ENCODE peak calls at places on chromosomes 13 and 19, in six cellular contexts. B is activated T-cell treated with anti-CD3 and anti-CD28 coated beads, Interleukin-2, amount 50 U/mL, for 72 hours; K is CD4-positive, alpha-beta T cell; T is astrocyte of the spinal cord; A is WTC11; O is mesenteric fat pad. S is an unnamed sample.

GRCh38 chr13:102812616-102813287 is 13.8 kb downstream of the BIVM start:
- DNase-seq in B (no peak), K (no peak), T (peak), A (no peak), O (no peak), S (no peak)

GRCh38 chr13:30142502-30143211 is 164.7 kb downstream of the KATNAL1 start:
- DNase-seq in B (peak), K (no peak), T (peak), A (no peak), O (no peak), S (no peak)

GRCh38 chr19:53463263-53463662 is 4.3 kb upstream of the ZNF813 start:
- DNase-seq in B (no peak), K (no peak), T (peak), A (peak), O (no peak), S (no peak)

GRCh38 chr19:14479985-14480694 is 5.0 kb upstream of the PTGER1 start:
- DNase-seq in B (peak), K (peak), T (no peak), A (peak), O (peak), S (no peak)

GRCh38 chr19:46924874-46925547 is 64.2 kb downstream of the ARHGAP35 start:
- DNase-seq in B (peak), K (no peak), T (no peak), A (no peak), O (no peak), S (no peak)

GRCh38 chr19:46678110-46678732 is 17.2 kb upstream of the DACT3 start:
- DNase-seq in B (peak), K (peak), T (no peak), A (peak), O (no peak), S (no peak)

GRCh38 chr13:114035583-114036501 is 62.0 kb upstream of the C13orf46 start:
- DNase-seq in B (no peak), K (no peak), T (peak), A (no peak), O (no peak), S (no peak)

GRCh38 chr13:48741377-48741776 is 87.6 kb downstream of the CYSLTR2 start:
- DNase-seq in B (no peak), K (no peak), T (peak), A (no peak), O (no peak), S (no peak)

GRCh38 chr19:41870401-41870873 is 6.6 kb upstream of the CD79A start:
- DNase-seq in B (peak), K (no peak), T (peak), A (no peak), O (no peak), S (no peak)

GRCh38 chr19:18298601-18299000 is 17.2 kb upstream of the JUND start:
- DNase-seq in B (peak), K (no peak), T (no peak), A (no peak), O (no peak), S (no peak)

GRCh38 chr19:30739394-30739793 is 367.2 kb downstream of the ZNF536 start:
- DNase-seq in B (no peak), K (no peak), T (no peak), A (no peak), O (no peak), S (no peak)

GRCh38 chr13:66071018-66071417 is 1159.1 kb downstream of the PCDH9 start:
- DNase-seq in B (no peak), K (no peak), T (no peak), A (no peak), O (no peak), S (no peak)

GRCh38 chr13:35157143-35157755 is 215.2 kb downstream of the NBEA start:
- DNase-seq in B (peak), K (no peak), T (peak), A (peak), O (no peak), S (peak)

GRCh38 chr19:29625316-29625715 is 19.2 kb downstream of the POP4 start:
- DNase-seq in B (no peak), K (no peak), T (no peak), A (no peak), O (no peak), S (no peak)

GRCh38 chr13:95352486-95352885 is 51.2 kb upstream of the ABCC4 start:
- DNase-seq in B (no peak), K (no peak), T (no peak), A (no peak), O (no peak), S (no peak)

GRCh38 chr19:33133438-33134031 is 1.6 kb downstream of the WDR88 start:
- DNase-seq in B (no peak), K (no peak), T (peak), A (peak), O (no peak), S (no peak)

GRCh38 chr13:34578471-34578870 is 363.6 kb upstream of the NBEA start:
- DNase-seq in B (no peak), K (no peak), T (no peak), A (no peak), O (no peak), S (no peak)

GRCh38 chr13:81446441-81446840 is 1105.5 kb upstream of the SPRY2 start:
- DNase-seq in B (no peak), K (no peak), T (no peak), A (no peak), O (no peak), S (no peak)

GRCh38 chr19:42376177-42376555 is 13.9 kb downstream of the CNFN start:
- DNase-seq in B (no peak), K (no peak), T (no peak), A (no peak), O (no peak), S (no peak)

GRCh38 chr19:54653181-54653809 is 9.5 kb upstream of the LILRB4 start:
- DNase-seq in B (no peak), K (no peak), T (peak), A (no peak), O (no peak), S (no peak)

GRCh38 chr13:54004026-54004699 is 975.5 kb downstream of the OLFM4 start:
- DNase-seq in B (no peak), K (no peak), T (no peak), A (no peak), O (no peak), S (no peak)

GRCh38 chr19:49393871-49394270 is 5.8 kb downstream of the KASH5 start:
- DNase-seq in B (no peak), K (no peak), T (no peak), A (no peak), O (no peak), S (no peak)

GRCh38 chr13:38417727-38418126 is 68.1 kb downstream of the UFM1 start:
- DNase-seq in B (peak), K (no peak), T (no peak), A (no peak), O (no peak), S (no peak)

GRCh38 chr19:7926727-7927604 is 1.0 kb upstream of the CTXN1 start:
- DNase-seq in B (no peak), K (no peak), T (no peak), A (no peak), O (no peak), S (no peak)

GRCh38 chr19:44725251-44725650 is 23.3 kb upstream of the BCL3 start:
- DNase-seq in B (no peak), K (no peak), T (no peak), A (no peak), O (no peak), S (no peak)

GRCh38 chr13:28401303-28402056 is 93.4 kb downstream of the FLT1 start:
- DNase-seq in B (no peak), K (no peak), T (peak), A (no peak), O (no peak), S (no peak)

GRCh38 chr19:57171551-57172081 is 4.3 kb upstream of the DUXA start:
- DNase-seq in B (peak), K (peak), T (peak), A (peak), O (no peak), S (no peak)

GRCh38 chr13:110546933-110547332 is 14.6 kb downstream of the RAB20 start:
- DNase-seq in B (no peak), K (no peak), T (peak), A (no peak), O (no peak), S (no peak)

GRCh38 chr19:35253316-35254286 is 4.8 kb downstream of the LSR start:
- DNase-seq in B (no peak), K (no peak), T (no peak), A (peak), O (peak), S (no peak)

GRCh38 chr13:66443926-66444325 is 786.2 kb downstream of the PCDH9 start:
- DNase-seq in B (no peak), K (no peak), T (no peak), A (no peak), O (no peak), S (no peak)

GRCh38 chr13:19769854-19770253 is 12.9 kb downstream of the PSPC1 start:
- DNase-seq in B (no peak), K (no peak), T (no peak), A (no peak), O (no peak), S (no peak)

GRCh38 chr13:24688901-24689300 is 8.7 kb downstream of the ATP12A start:
- DNase-seq in B (no peak), K (no peak), T (no peak), A (no peak), O (no peak), S (no peak)

GRCh38 chr19:13839193-13839937 is 37.6 kb upstream of the NANOS3 start:
- DNase-seq in B (peak), K (peak), T (peak), A (peak), O (peak), S (no peak)

S was measured in cerebellar nuclear complex.